ENCODE peak calls at places on chromosome 7, in ten cellular contexts. One of them, this sample, is unnamed.

GRCh38 chr7:44665531-44666213 is 59.2 kb downstream of the OGDH start:
- DNase-seq in GM10248: no peak
- DNase-seq in AG04450: peak
- DNase-seq in foreskin fibroblast: peak
- DNase-seq in B cell: no peak
- DNase-seq in stomach: no peak
- DNase-seq in BJ: no peak
- DNase-seq in ovary: no peak
- DNase-seq in neural crest cell: no peak
- DNase-seq in BE2C: no peak
- DNase-seq in this sample: no peak

GRCh38 chr7:767941-768729 is 41.1 kb upstream of the PRKAR1B start:
- DNase-seq in BJ: no peak
- DNase-seq in AG04450: no peak
- DNase-seq in ovary: peak
- DNase-seq in GM10248: no peak
- DNase-seq in BE2C: peak
- DNase-seq in foreskin fibroblast: no peak
- DNase-seq in stomach: no peak
- DNase-seq in neural crest cell: no peak
- DNase-seq in B cell: no peak
- DNase-seq in this sample: no peak

GRCh38 chr7:128742206-128742605 is 3.0 kb downstream of the CALU start:
- DNase-seq in stomach: no peak
- DNase-seq in ovary: no peak
- DNase-seq in foreskin fibroblast: peak
- DNase-seq in neural crest cell: no peak
- DNase-seq in BE2C: no peak
- DNase-seq in BJ: peak
- DNase-seq in AG04450: no peak
- DNase-seq in GM10248: no peak
- DNase-seq in B cell: no peak
- DNase-seq in this sample: no peak

GRCh38 chr7:156725982-156726381 is 85.4 kb downstream of the RNF32 start:
- DNase-seq in BJ: no peak
- DNase-seq in neural crest cell: no peak
- DNase-seq in B cell: no peak
- DNase-seq in stomach: no peak
- DNase-seq in BE2C: no peak
- DNase-seq in GM10248: no peak
- DNase-seq in foreskin fibroblast: no peak
- DNase-seq in ovary: no peak
- DNase-seq in AG04450: no peak
- DNase-seq in this sample: no peak

GRCh38 chr7:83119496-83119895 is 43.2 kb downstream of the PCLO start:
- DNase-seq in AG04450: no peak
- DNase-seq in foreskin fibroblast: no peak
- DNase-seq in stomach: no peak
- DNase-seq in neural crest cell: no peak
- DNase-seq in BJ: no peak
- DNase-seq in ovary: no peak
- DNase-seq in BE2C: no peak
- DNase-seq in B cell: no peak
- DNase-seq in GM10248: no peak
- DNase-seq in this sample: no peak

GRCh38 chr7:41457832-41458437 is 245.0 kb downstream of the INHBA start:
- DNase-seq in stomach: no peak
- DNase-seq in B cell: no peak
- DNase-seq in foreskin fibroblast: no peak
- DNase-seq in AG04450: no peak
- DNase-seq in ovary: no peak
- DNase-seq in BJ: no peak
- DNase-seq in neural crest cell: no peak
- DNase-seq in BE2C: no peak
- DNase-seq in GM10248: no peak
- DNase-seq in this sample: no peak

GRCh38 chr7:106345421-106346166 is 60.8 kb upstream of the NAMPT start:
- DNase-seq in BJ: no peak
- DNase-seq in ovary: no peak
- DNase-seq in GM10248: no peak
- DNase-seq in stomach: no peak
- DNase-seq in AG04450: no peak
- DNase-seq in neural crest cell: no peak
- DNase-seq in BE2C: no peak
- DNase-seq in B cell: no peak
- DNase-seq in foreskin fibroblast: no peak
- DNase-seq in this sample: peak

GRCh38 chr7:25216837-25217236 is 11.4 kb downstream of the NPVF start:
- DNase-seq in B cell: no peak
- DNase-seq in stomach: no peak
- DNase-seq in ovary: no peak
- DNase-seq in AG04450: peak
- DNase-seq in foreskin fibroblast: peak
- DNase-seq in BJ: peak
- DNase-seq in BE2C: no peak
- DNase-seq in neural crest cell: no peak
- DNase-seq in GM10248: peak
- DNase-seq in this sample: no peak

GRCh38 chr7:51367614-51367968 is 51.0 kb upstream of the COBL start:
- DNase-seq in GM10248: no peak
- DNase-seq in ovary: no peak
- DNase-seq in BJ: no peak
- DNase-seq in foreskin fibroblast: no peak
- DNase-seq in AG04450: no peak
- DNase-seq in BE2C: no peak
- DNase-seq in neural crest cell: no peak
- DNase-seq in B cell: no peak
- DNase-seq in stomach: no peak
- DNase-seq in this sample: no peak

GRCh38 chr7:51366172-51366728 is 49.6 kb upstream of the COBL start:
- DNase-seq in ovary: no peak
- DNase-seq in B cell: no peak
- DNase-seq in neural crest cell: no peak
- DNase-seq in foreskin fibroblast: no peak
- DNase-seq in GM10248: no peak
- DNase-seq in BE2C: no peak
- DNase-seq in AG04450: no peak
- DNase-seq in stomach: no peak
- DNase-seq in BJ: no peak
- DNase-seq in this sample: no peak

GRCh38 chr7:51366930-51367613 is 50.5 kb upstream of the COBL start:
- DNase-seq in BJ: no peak
- DNase-seq in neural crest cell: peak
- DNase-seq in ovary: peak
- DNase-seq in stomach: peak
- DNase-seq in foreskin fibroblast: no peak
- DNase-seq in B cell: no peak
- DNase-seq in BE2C: peak
- DNase-seq in AG04450: no peak
- DNase-seq in GM10248: peak
- DNase-seq in this sample: peak

GRCh38 chr7:51374936-51375335 is 58.3 kb upstream of the COBL start:
- DNase-seq in foreskin fibroblast: no peak
- DNase-seq in BJ: no peak
- DNase-seq in GM10248: no peak
- DNase-seq in B cell: no peak
- DNase-seq in AG04450: no peak
- DNase-seq in BE2C: no peak
- DNase-seq in neural crest cell: no peak
- DNase-seq in stomach: no peak
- DNase-seq in ovary: no peak
- DNase-seq in this sample: no peak

GRCh38 chr7:51369746-51370145 is 53.1 kb upstream of the COBL start:
- DNase-seq in AG04450: no peak
- DNase-seq in foreskin fibroblast: no peak
- DNase-seq in BJ: no peak
- DNase-seq in stomach: no peak
- DNase-seq in ovary: no peak
- DNase-seq in GM10248: no peak
- DNase-seq in B cell: no peak
- DNase-seq in BE2C: no peak
- DNase-seq in neural crest cell: peak
- DNase-seq in this sample: no peak
- TF ChIP-seq CTCF in AG04450: peak
- TF ChIP-seq CTCF in foreskin fibroblast: no peak
- TF ChIP-seq CTCF in BJ: no peak
- TF ChIP-seq CTCF in stomach: no peak
- TF ChIP-seq CTCF in ovary: no peak
- TF ChIP-seq CTCF in GM10248: peak
- TF ChIP-seq CTCF in B cell: no peak
- TF ChIP-seq CTCF in BE2C: peak
- TF ChIP-seq CTCF in neural crest cell: peak
- TF ChIP-seq CTCF in this sample: peak

GRCh38 chr7:130957722-130958360 is 223.8 kb upstream of the KLF14 start:
- DNase-seq in neural crest cell: no peak
- DNase-seq in B cell: no peak
- DNase-seq in stomach: no peak
- DNase-seq in GM10248: no peak
- DNase-seq in AG04450: no peak
- DNase-seq in BJ: no peak
- DNase-seq in BE2C: no peak
- DNase-seq in ovary: no peak
- DNase-seq in foreskin fibroblast: no peak
- DNase-seq in this sample: no peak

GRCh38 chr7:130961128-130961601 is 227.2 kb upstream of the KLF14 start:
- DNase-seq in BJ: no peak
- DNase-seq in GM10248: peak
- DNase-seq in B cell: peak
- DNase-seq in neural crest cell: no peak
- DNase-seq in ovary: no peak
- DNase-seq in foreskin fibroblast: no peak
- DNase-seq in AG04450: no peak
- DNase-seq in stomach: no peak
- DNase-seq in BE2C: no peak
- DNase-seq in this sample: peak

GRCh38 chr7:130960208-130960988 is 226.4 kb upstream of the KLF14 start:
- DNase-seq in neural crest cell: no peak
- DNase-seq in stomach: no peak
- DNase-seq in BE2C: no peak
- DNase-seq in foreskin fibroblast: peak
- DNase-seq in AG04450: peak
- DNase-seq in B cell: peak
- DNase-seq in BJ: peak
- DNase-seq in GM10248: peak
- DNase-seq in ovary: no peak
- DNase-seq in this sample: peak

GRCh38 chr7:130958846-130959245 is 224.8 kb upstream of the KLF14 start:
- DNase-seq in BJ: no peak
- DNase-seq in AG04450: no peak
- DNase-seq in neural crest cell: no peak
- DNase-seq in stomach: no peak
- DNase-seq in foreskin fibroblast: no peak
- DNase-seq in BE2C: no peak
- DNase-seq in B cell: no peak
- DNase-seq in ovary: no peak
- DNase-seq in GM10248: no peak
- DNase-seq in this sample: no peak

DNA sequence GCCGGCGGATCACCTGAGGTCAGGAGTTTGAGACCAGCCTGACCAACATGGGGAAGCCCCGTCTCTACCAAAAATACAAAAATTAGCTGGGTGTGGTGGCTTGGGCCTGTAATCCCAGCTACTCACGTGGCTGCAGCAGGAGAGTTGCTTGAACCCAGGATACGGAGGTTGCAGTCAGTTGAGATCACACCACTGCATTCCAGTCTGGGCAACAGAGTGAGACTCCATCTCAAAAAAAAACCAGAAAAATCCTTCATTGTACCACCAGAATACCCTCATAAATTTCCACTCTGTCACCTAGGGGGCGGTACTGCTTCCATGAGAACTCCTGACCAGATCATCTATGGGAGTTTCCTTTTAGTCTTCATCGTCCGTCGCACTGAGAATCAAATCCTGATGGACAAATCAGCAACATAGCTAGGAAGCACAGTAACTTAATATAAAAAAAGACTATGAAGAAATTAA is 225.8 kb upstream of the KLF14 start:
- DNase-seq in foreskin fibroblast: no peak
- DNase-seq in ovary: no peak
- DNase-seq in BJ: no peak
- DNase-seq in GM10248: no peak
- DNase-seq in neural crest cell: no peak
- DNase-seq in B cell: no peak
- DNase-seq in BE2C: no peak
- DNase-seq in stomach: no peak
- DNase-seq in AG04450: no peak
- DNase-seq in this sample: peak
- TF ChIP-seq CTCF in foreskin fibroblast: peak
- TF ChIP-seq CTCF in ovary: no peak
- TF ChIP-seq CTCF in BJ: peak
- TF ChIP-seq CTCF in GM10248: peak
- TF ChIP-seq CTCF in neural crest cell: peak
- TF ChIP-seq CTCF in B cell: peak
- TF ChIP-seq CTCF in BE2C: peak
- TF ChIP-seq CTCF in stomach: no peak
- TF ChIP-seq CTCF in AG04450: peak
- TF ChIP-seq CTCF in this sample: peak

GRCh38 chr7:43454936-43455518 is 127.9 kb upstream of the STK17A start:
- DNase-seq in BJ: peak
- DNase-seq in B cell: no peak
- DNase-seq in BE2C: no peak
- DNase-seq in neural crest cell: no peak
- DNase-seq in ovary: no peak
- DNase-seq in foreskin fibroblast: peak
- DNase-seq in AG04450: no peak
- DNase-seq in GM10248: peak
- DNase-seq in stomach: no peak
- DNase-seq in this sample: no peak

GRCh38 chr7:43458746-43459337 is 124.1 kb upstream of the STK17A start:
- DNase-seq in ovary: no peak
- DNase-seq in stomach: no peak
- DNase-seq in foreskin fibroblast: no peak
- DNase-seq in B cell: no peak
- DNase-seq in BJ: no peak
- DNase-seq in neural crest cell: no peak
- DNase-seq in GM10248: no peak
- DNase-seq in AG04450: no peak
- DNase-seq in BE2C: no peak
- DNase-seq in this sample: no peak

GRCh38 chr7:43458330-43458729 is 124.6 kb upstream of the STK17A start:
- DNase-seq in BE2C: no peak
- DNase-seq in BJ: no peak
- DNase-seq in neural crest cell: no peak
- DNase-seq in ovary: no peak
- DNase-seq in GM10248: no peak
- DNase-seq in AG04450: no peak
- DNase-seq in foreskin fibroblast: no peak
- DNase-seq in B cell: no peak
- DNase-seq in stomach: no peak
- DNase-seq in this sample: no peak

GRCh38 chr7:43460733-43461348 is 122.1 kb upstream of the STK17A start:
- DNase-seq in B cell: no peak
- DNase-seq in neural crest cell: no peak
- DNase-seq in foreskin fibroblast: no peak
- DNase-seq in stomach: no peak
- DNase-seq in ovary: no peak
- DNase-seq in BE2C: no peak
- DNase-seq in BJ: no peak
- DNase-seq in AG04450: no peak
- DNase-seq in GM10248: no peak
- DNase-seq in this sample: no peak

GRCh38 chr7:43456200-43456599 is 126.7 kb upstream of the STK17A start:
- DNase-seq in GM10248: no peak
- DNase-seq in B cell: no peak
- DNase-seq in ovary: no peak
- DNase-seq in BJ: no peak
- DNase-seq in BE2C: no peak
- DNase-seq in AG04450: no peak
- DNase-seq in stomach: no peak
- DNase-seq in neural crest cell: no peak
- DNase-seq in foreskin fibroblast: no peak
- DNase-seq in this sample: no peak
- TF ChIP-seq CTCF in GM10248: no peak
- TF ChIP-seq CTCF in B cell: no peak
- TF ChIP-seq CTCF in ovary: no peak
- TF ChIP-seq CTCF in BJ: no peak
- TF ChIP-seq CTCF in BE2C: peak
- TF ChIP-seq CTCF in AG04450: no peak
- TF ChIP-seq CTCF in stomach: no peak
- TF ChIP-seq CTCF in neural crest cell: no peak
- TF ChIP-seq CTCF in foreskin fibroblast: no peak
- TF ChIP-seq CTCF in this sample: no peak

DNA sequence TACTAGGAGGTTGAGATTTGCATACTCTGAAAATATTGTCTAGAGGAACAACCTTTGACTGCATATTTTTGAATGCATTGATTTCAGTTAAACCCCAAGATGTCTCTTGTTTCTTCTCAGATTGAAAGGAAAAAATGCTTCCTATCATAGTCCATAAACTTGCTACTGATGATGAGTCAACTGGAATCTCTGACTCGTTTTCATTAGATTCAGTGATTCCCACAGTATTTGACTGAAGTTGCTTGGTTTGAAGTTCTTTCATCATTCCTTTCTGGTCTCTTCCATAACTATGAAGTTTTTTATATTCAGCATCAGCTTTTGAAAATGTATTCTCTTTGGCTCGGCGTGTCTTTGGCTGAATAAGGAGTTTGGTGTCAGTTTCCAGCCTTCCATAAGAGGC is 10.7 kb downstream of the PEX1 start:
- DNase-seq in AG04450: no peak
- DNase-seq in ovary: no peak
- DNase-seq in BE2C: no peak
- DNase-seq in GM10248: no peak
- DNase-seq in neural crest cell: no peak
- DNase-seq in stomach: no peak
- DNase-seq in B cell: no peak
- DNase-seq in BJ: peak
- DNase-seq in foreskin fibroblast: peak
- DNase-seq in this sample: no peak
- TF ChIP-seq CTCF in AG04450: no peak
- TF ChIP-seq CTCF in ovary: no peak
- TF ChIP-seq CTCF in BE2C: no peak
- TF ChIP-seq CTCF in GM10248: no peak
- TF ChIP-seq CTCF in neural crest cell: no peak
- TF ChIP-seq CTCF in stomach: no peak
- TF ChIP-seq CTCF in B cell: no peak
- TF ChIP-seq CTCF in BJ: no peak
- TF ChIP-seq CTCF in foreskin fibroblast: no peak
- TF ChIP-seq CTCF in this sample: no peak

This sample was measured in activated CD8-positive, alpha-beta T cell treated with anti-CD3 and anti-CD28 coated beads for 36 hours.